ENCODE peak calls at places on chromosomes 1 and 21, in eight cellular contexts. F is endodermal cell, Z is upper lobe of right lung, H is neural progenitor cell, N is breast epithelium, T is fibroblast of lung, J is neuronal stem cell, G is right cardiac atrium. W is an unnamed sample. For H3K4me1, the result is how much of the 10 kb centered on the place peaks cover.

GRCh38 chr1:22469219-22469618 is 17.6 kb downstream of the ZBTB40 start:
- DNase-seq in F (no peak), Z (no peak), H (no peak), N (no peak), T (no peak), J (no peak), G (no peak), W (no peak)

GRCh38 chr1:61141288-61142044 is 59.1 kb downstream of the NFIA start:
- DNase-seq in F (no peak), Z (no peak), H (no peak), N (no peak), T (peak), J (no peak), G (no peak), W (peak)

GRCh38 chr1:231390071-231390470 is 32.0 kb downstream of the EGLN1 start:
- DNase-seq in F (no peak), Z (no peak), H (no peak), N (no peak), T (peak), J (no peak), G (no peak), W (no peak)

GRCh38 chr1:35660581-35661473 is 19.5 kb upstream of the PSMB2 start:
- DNase-seq in F (peak), Z (no peak), H (peak), N (no peak), T (peak), J (peak), G (no peak), W (no peak)

GRCh38 chr1:181023265-181024057 is 791 bp upstream of the STX6 start:
- DNase-seq in F (no peak), Z (no peak), H (no peak), N (no peak), T (no peak), J (no peak), G (no peak), W (no peak)

GRCh38 chr1:21901986-21902377 is 35.1 kb downstream of the HSPG2 start:
- DNase-seq in F (no peak), Z (no peak), H (peak), N (no peak), T (no peak), J (no peak), G (peak), W (no peak)

GRCh38 chr1:44785027-44785376 is 3.0 kb downstream of the BEST4 start:
- DNase-seq in F (peak), Z (no peak), H (no peak), N (no peak), T (no peak), J (no peak), G (peak), W (no peak)

GRCh38 chr1:38919075-38919474 is 22.6 kb downstream of the RHBDL2 start:
- DNase-seq in F (no peak), Z (no peak), H (no peak), N (no peak), T (no peak), J (no peak), G (no peak), W (no peak)

GRCh38 chr21:32356874-32357395 is 35.9 kb downstream of the URB1 start:
- DNase-seq in F (no peak), Z (no peak), H (no peak), N (no peak), T (no peak), J (no peak), G (no peak), W (no peak)

GRCh38 chr1:93821412-93822144 is 57.4 kb downstream of the DNTTIP2 start:
- DNase-seq in F (no peak), Z (no peak), H (no peak), N (no peak), T (no peak), J (no peak), G (no peak), W (no peak)

GRCh38 chr1:199081739-199082138 is 442.9 kb downstream of the PTPRC start:
- DNase-seq in F (no peak), Z (no peak), H (no peak), N (no peak), T (no peak), J (no peak), G (no peak), W (no peak)

GRCh38 chr1:95742591-95743089 is 508.6 kb downstream of the RWDD3 start:
- DNase-seq in F (peak), Z (no peak), H (peak), N (no peak), T (no peak), J (no peak), G (peak), W (no peak)

GRCh38 chr1:11535761-11536572 is 57.0 kb downstream of the DISP3 start:
- DNase-seq in F (no peak), Z (peak), H (no peak), N (no peak), T (no peak), J (no peak), G (no peak), W (no peak)

GRCh38 chr21:36929622-36930021 is 36.8 kb downstream of the HLCS start:
- DNase-seq in F (no peak), Z (no peak), H (peak), N (no peak), T (no peak), J (no peak), G (no peak), W (peak)

GRCh38 chr1:16118706-16119105 is 37.2 kb downstream of the EPHA2 start:
- DNase-seq in F (peak), Z (no peak), H (peak), N (no peak), T (no peak), J (no peak), G (no peak), W (no peak)

GRCh38 chr1:16162163-16162822 is 6.4 kb upstream of the EPHA2 start:
- DNase-seq in F (peak), Z (no peak), H (peak), N (no peak), T (no peak), J (peak), G (peak), W (no peak)

GRCh38 chr1:10280442-10281350 is 70.3 kb downstream of the KIF1B start:
- DNase-seq in F (no peak), Z (no peak), H (no peak), N (no peak), T (peak), J (no peak), G (no peak), W (no peak)

GRCh38 chr1:81703352-81703735 is 97.4 kb upstream of the ADGRL2 start:
- DNase-seq in F (no peak), Z (no peak), H (no peak), N (no peak), T (peak), J (no peak), G (no peak), W (peak)

GRCh38 chr1:162930532-162931438 is 69.8 kb upstream of the CCDC190 start:
- DNase-seq in F (no peak), Z (no peak), H (no peak), N (no peak), T (no peak), J (no peak), G (no peak), W (no peak)

GRCh38 chr1:162605225-162605927 is 26.9 kb upstream of the DDR2 start:
- DNase-seq in F (no peak), Z (no peak), H (no peak), N (no peak), T (peak), J (no peak), G (no peak), W (peak)

GRCh38 chr1:166377896-166378295 is 211.1 kb upstream of the FAM78B start:
- DNase-seq in F (no peak), Z (no peak), H (no peak), N (no peak), T (no peak), J (no peak), G (no peak), W (no peak)

GRCh38 chr1:172359531-172359991 is 60.9 kb upstream of the C1orf105 start:
- DNase-seq in F (no peak), Z (no peak), H (no peak), N (no peak), T (peak), J (no peak), G (no peak), W (peak)

GRCh38 chr1:205350626-205351235 is 6.0 kb downstream of the KLHDC8A start:
- DNase-seq in F (peak), Z (peak), H (peak), N (no peak), T (no peak), J (no peak), G (no peak), W (no peak)

GRCh38 chr1:232962761-232963357 is 12.4 kb downstream of the NTPCR start:
- DNase-seq in F (no peak), Z (no peak), H (no peak), N (no peak), T (peak), J (no peak), G (no peak), W (no peak)

GRCh38 chr1:175015243-175015642 is 8.0 kb downstream of the MRPS14 start:
- DNase-seq in F (no peak), Z (no peak), H (no peak), N (no peak), T (peak), J (no peak), G (no peak), W (no peak)

GRCh38 chr1:7267493-7267892 is 482.2 kb downstream of the CAMTA1 start:
- DNase-seq in F (peak), Z (no peak), H (no peak), N (no peak), T (peak), J (no peak), G (no peak), W (no peak)

GRCh38 chr1:85203573-85204169 is 2.9 kb upstream of the SYDE2 start:
- DNase-seq in F (no peak), Z (no peak), H (no peak), N (no peak), T (peak), J (no peak), G (no peak), W (peak)

GRCh38 chr1:160062134-160062533 is 7.8 kb downstream of the KCNJ10 start:
- DNase-seq in F (no peak), Z (peak), H (peak), N (no peak), T (no peak), J (no peak), G (no peak), W (no peak)

DNA sequence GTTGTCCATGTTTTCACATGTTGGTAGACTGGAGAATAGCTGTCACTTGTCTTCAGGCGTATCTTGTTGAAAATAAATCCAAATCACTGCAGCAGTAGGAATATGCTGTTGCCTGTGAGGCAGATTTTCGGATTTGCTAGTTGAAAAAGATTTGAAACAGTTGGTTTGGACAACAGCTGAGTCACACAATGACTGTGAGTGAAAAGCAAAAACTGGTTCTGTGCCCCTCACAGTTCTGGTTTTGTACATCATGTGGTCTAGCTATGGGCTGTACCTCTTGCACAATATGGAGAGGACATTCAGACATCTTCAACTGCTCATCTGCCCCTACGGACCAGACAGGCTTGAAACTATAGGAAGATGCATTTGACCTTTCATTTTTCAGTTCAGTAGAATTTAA is 1.8 kb downstream of the ARF1 start:
- DNase-seq in F (no peak), Z (no peak), H (no peak), N (no peak), T (peak), J (no peak), G (no peak), W (no peak)
- H3K4me1 ChIP-seq in F (under half), Z (half or more), H (under half), N (under half), T (under half), J (under half), G (under half), W (half or more)

DNA sequence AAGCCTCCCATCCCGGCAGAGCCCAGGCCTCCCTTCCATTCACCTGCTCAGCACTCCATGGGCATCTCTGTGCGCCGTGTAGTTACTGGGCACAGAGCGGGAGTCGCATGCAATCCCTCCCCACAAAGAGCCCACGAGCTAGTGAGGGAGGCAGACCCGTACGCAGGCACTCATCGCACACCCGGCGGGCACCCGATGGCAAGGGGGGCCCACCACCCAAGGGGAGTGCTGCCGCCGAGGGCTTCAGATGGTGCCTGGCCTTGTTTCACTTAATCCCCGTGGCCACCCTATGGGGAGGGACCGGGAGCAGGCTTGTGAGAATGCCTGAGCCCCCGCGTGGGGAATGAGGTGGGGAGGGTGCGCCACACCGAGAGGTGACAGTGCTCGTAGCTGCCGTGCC is 30.4 kb upstream of the SELENON start:
- DNase-seq in F (no peak), Z (no peak), H (no peak), N (no peak), T (no peak), J (no peak), G (no peak), W (no peak)
- H3K4me1 ChIP-seq in F (under half), Z (under half), H (under half), N (under half), T (under half), J (under half), G (under half), W (under half)

GRCh38 chr1:209607102-209607794 is 23.7 kb downstream of the CAMK1G start:
- DNase-seq in F (no peak), Z (peak), H (no peak), N (no peak), T (no peak), J (no peak), G (no peak), W (no peak)

GRCh38 chr1:209610378-209610905 is 26.9 kb downstream of the CAMK1G start:
- DNase-seq in F (no peak), Z (peak), H (no peak), N (no peak), T (no peak), J (no peak), G (no peak), W (no peak)

GRCh38 chr1:209607795-209608178 is 24.3 kb downstream of the CAMK1G start:
- DNase-seq in F (no peak), Z (no peak), H (no peak), N (no peak), T (no peak), J (no peak), G (no peak), W (no peak)

GRCh38 chr1:209611771-209612570 is 28.5 kb downstream of the CAMK1G start:
- DNase-seq in F (peak), Z (peak), H (no peak), N (no peak), T (no peak), J (no peak), G (no peak), W (no peak)

DNA sequence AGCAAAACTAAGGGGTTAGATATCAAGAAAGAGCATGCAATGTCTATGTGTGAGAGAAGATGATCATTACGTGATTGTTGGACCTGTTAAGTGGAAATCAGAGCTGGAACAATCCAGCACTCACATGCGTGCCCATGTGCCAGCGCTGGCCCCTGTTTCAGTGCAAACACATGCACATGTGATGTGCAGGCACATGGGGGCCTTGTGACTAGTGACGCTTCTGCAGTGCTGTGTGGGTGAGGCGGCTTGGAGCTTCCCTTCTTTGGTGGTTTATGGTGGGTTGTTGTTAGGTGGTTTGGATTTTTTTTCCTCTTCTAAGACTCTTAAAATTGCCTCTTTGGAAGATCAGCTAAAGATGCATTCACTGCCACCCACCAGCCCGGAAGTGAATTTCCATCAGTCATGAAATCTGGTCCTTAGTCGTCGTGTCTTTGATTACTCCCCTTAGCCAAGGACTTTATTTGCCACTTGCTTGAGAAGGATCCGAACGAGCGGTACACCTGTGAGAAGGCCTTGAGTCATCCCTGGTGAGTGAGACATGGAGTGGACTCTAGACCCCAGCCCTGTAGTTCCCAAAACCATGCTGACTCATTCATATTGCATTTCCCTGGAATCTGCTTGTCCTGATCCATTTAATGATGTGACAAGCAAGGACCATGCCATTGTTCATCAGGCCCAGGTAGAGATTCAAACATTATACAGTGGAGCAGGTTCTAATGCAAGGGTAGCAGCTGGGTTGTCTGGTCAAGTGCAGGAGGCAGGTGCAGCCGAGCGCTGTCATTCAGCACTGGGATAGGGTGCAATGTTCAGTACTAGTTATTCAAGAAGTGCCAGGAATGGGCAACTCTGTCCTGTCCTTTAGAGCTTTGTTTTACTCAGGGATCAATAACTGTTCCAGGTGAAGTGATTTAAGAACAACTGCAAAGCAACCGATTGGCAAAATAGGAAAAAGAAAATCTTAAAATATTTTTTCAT is 26.2 kb downstream of the CAMK1G start:
- DNase-seq in F (no peak), Z (peak), H (no peak), N (no peak), T (no peak), J (no peak), G (no peak), W (no peak)
- H3K4me1 ChIP-seq in F (under half), Z (under half), H (under half), N (under half), T (under half), J (under half), G (under half), W (under half)

DNA sequence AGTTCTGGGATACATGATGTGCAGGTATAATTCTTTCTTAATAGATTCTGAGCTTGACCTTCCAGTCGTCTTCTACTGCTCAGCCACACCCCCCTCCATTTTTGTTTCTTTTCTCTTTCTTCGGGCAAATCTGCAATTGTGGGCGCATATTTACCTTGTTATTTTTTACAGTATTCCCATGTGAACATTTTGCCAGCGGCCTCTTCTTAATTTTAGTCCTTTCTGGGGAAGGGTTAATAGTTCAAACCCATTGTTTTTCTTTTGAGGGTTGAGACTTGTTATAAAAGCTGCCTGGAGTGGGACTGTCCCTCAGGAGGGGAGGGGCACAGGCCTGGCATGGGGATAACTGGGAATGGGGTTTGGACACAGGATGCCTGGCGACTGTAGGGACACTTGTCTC is 40.3 kb downstream of the PBX1 start:
- DNase-seq in F (no peak), Z (no peak), H (no peak), N (no peak), T (no peak), J (no peak), G (no peak), W (no peak)
- H3K4me1 ChIP-seq in F (under half), Z (under half), H (half or more), N (under half), T (under half), J (under half), G (under half), W (half or more)

DNA sequence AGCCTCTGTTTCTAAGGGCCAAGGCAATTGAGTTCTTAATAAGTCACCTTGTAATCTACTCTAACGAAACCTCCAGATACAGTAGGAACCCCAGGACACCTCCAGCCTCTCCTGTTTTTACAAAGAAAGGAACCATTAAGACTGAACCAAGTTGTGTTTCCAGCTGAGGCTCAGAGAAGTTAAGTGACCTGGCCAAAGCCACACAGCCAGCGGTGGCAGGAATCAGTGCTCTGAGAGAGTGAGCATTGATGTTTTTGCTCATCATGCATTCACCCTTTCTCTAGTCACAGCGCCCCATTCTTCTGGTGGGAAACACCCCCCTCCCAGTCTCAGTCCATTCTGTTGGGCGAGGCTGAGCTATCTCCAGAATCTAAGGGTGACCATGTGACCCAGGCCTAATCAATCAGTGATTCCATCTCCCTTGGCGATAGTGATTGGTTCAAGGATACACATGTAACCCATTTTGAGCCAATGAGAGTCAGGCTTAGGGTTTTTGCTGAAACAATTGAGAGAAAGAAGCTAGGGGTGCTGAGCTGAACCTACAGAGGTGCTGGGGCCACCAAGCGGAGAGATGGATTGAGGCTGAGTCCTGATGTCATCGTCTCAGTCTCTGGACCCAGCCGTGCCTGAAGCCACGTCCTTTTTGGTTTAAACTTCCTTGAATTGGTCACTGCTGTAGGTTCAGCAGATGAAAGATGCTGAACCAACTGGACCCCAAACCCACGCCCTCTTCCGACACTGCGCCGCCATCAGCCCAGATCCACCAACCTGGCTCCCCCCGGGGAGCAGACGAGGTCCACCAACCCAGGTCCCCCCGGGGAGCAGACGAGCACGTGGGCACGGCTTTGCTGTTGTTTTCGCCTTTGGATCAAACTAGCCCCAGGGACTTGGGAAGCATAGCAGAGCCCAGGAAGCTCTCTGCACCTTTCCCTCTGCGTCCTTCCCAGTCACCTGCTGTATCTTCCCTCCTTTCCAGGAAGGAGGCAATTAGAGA is 28.0 kb upstream of the RERE start:
- DNase-seq in F (peak), Z (no peak), H (no peak), N (no peak), T (no peak), J (no peak), G (no peak), W (no peak)
- H3K4me1 ChIP-seq in F (under half), Z (under half), H (under half), N (under half), T (under half), J (under half), G (under half), W (under half)

W was measured in PC-9.